ENCODE peak calls at places on chromosomes 2 and 18, in six cellular contexts. L is H4, Q is GM03348, O is NCI-H82, Z is NCI-H2171, I is HepG2. U is an unnamed sample.

GRCh38 chr18:66749030-66749429 is 145.1 kb upstream of the CDH19 start:
- DNase-seq in I (peak), O (peak), Z (no peak), Q (no peak), L (no peak), U (no peak)

GRCh38 chr2:102806250-102806837 is 44.5 kb downstream of the TMEM182 start:
- DNase-seq in Z (peak), O (peak), L (peak), Q (peak), I (peak), U (peak)

GRCh38 chr18:62715829-62716678 is 713 bp downstream of the PHLPP1 start:
- DNase-seq in Q (peak), I (no peak), Z (peak), L (peak), O (peak), U (peak)

GRCh38 chr18:57698571-57699276 is 77.1 kb upstream of the NARS1 start:
- DNase-seq in L (no peak), Q (peak), I (no peak), Z (no peak), O (peak), U (peak)

GRCh38 chr2:18548618-18549017 is 11.8 kb downstream of the RDH14 start:
- DNase-seq in Q (no peak), O (no peak), L (no peak), Z (no peak), I (no peak), U (no peak)

GRCh38 chr2:201472411-201472810 is 20.9 kb downstream of the STRADB start:
- DNase-seq in Q (peak), L (no peak), O (peak), I (no peak), Z (no peak), U (no peak)

GRCh38 chr2:117621330-117621729 is 193.2 kb upstream of the DDX18 start:
- DNase-seq in L (no peak), O (no peak), Z (no peak), Q (no peak), I (no peak), U (no peak)

GRCh38 chr2:1972428-1972827 is 228.1 kb upstream of the PXDN start:
- DNase-seq in I (no peak), Q (no peak), O (peak), Z (peak), L (no peak), U (no peak)

GRCh38 chr18:36811430-36811829 is 17.4 kb downstream of the TPGS2 start:
- DNase-seq in I (no peak), Q (peak), L (no peak), Z (no peak), O (no peak), U (peak)

GRCh38 chr2:204635478-204635877 is 90.2 kb downstream of the PARD3B start:
- DNase-seq in O (no peak), Q (no peak), L (no peak), I (no peak), Z (no peak), U (no peak)

GRCh38 chr18:5103286-5103685 is 93.8 kb downstream of the AKAIN1 start:
- DNase-seq in O (no peak), Z (no peak), Q (no peak), L (no peak), I (no peak), U (no peak)

GRCh38 chr2:160306985-160307384 is 106.9 kb upstream of the ITGB6 start:
- DNase-seq in O (no peak), L (no peak), I (no peak), Q (peak), Z (no peak), U (peak)

GRCh38 chr2:74816540-74817331 is 17.2 kb upstream of the HK2 start:
- DNase-seq in Z (no peak), O (peak), I (peak), Q (no peak), L (no peak), U (no peak)

GRCh38 chr18:31041346-31042067 is 1.0 kb downstream of the DSC3 start:
- DNase-seq in O (peak), L (no peak), Z (no peak), I (no peak), Q (peak), U (no peak)

GRCh38 chr2:71379086-71379485 is 47.5 kb downstream of the ZNF638 start:
- DNase-seq in L (peak), Z (no peak), O (no peak), I (no peak), Q (peak), U (peak)

GRCh38 chr18:67677489-67677888 is 161.0 kb upstream of the DSEL start:
- DNase-seq in O (no peak), I (no peak), Q (no peak), L (no peak), Z (no peak), U (no peak)

GRCh38 chr2:121234791-121235190 is 50.2 kb downstream of the TFCP2L1 start:
- DNase-seq in L (no peak), Z (no peak), I (no peak), O (no peak), Q (no peak), U (no peak)

GRCh38 chr2:64767670-64768425 is 114.1 kb upstream of the SERTAD2 start:
- DNase-seq in Z (peak), Q (peak), I (peak), L (peak), O (peak), U (peak)

GRCh38 chr2:17878222-17879136 is at the start of gene KCNS3:
- DNase-seq in Q (peak), Z (peak), O (peak), I (no peak), L (no peak), U (peak)

GRCh38 chr18:48792141-48792540 is 158.6 kb downstream of the SMAD7 start:
- DNase-seq in L (no peak), Z (no peak), Q (no peak), O (no peak), I (no peak), U (no peak)

GRCh38 chr2:75173746-75174145 is 25.6 kb downstream of the TACR1 start:
- DNase-seq in Z (no peak), O (no peak), I (no peak), L (no peak), Q (no peak), U (no peak)

GRCh38 chr2:198219292-198219691 is 414.9 kb downstream of the PLCL1 start:
- DNase-seq in Z (no peak), O (no peak), Q (no peak), L (no peak), I (no peak), U (no peak)

GRCh38 chr2:232490221-232491138 is 2.8 kb upstream of the ECEL1 start:
- DNase-seq in O (no peak), Z (no peak), L (no peak), I (no peak), Q (no peak), U (no peak)

GRCh38 chr18:79496978-79497637 is 101.4 kb downstream of the NFATC1 start:
- DNase-seq in I (no peak), L (no peak), Z (peak), Q (peak), O (no peak), U (peak)

GRCh38 chr18:48802543-48803428 is 148.0 kb downstream of the SMAD7 start:
- DNase-seq in O (no peak), I (no peak), L (no peak), Q (no peak), Z (no peak), U (no peak)

GRCh38 chr2:101630224-101630949 is 67.1 kb upstream of the MAP4K4 start:
- DNase-seq in O (no peak), I (peak), L (peak), Q (no peak), Z (no peak), U (no peak)

GRCh38 chr2:198731842-198732421 is 725.8 kb downstream of the SATB2 start:
- DNase-seq in Q (peak), Z (no peak), L (no peak), I (no peak), O (no peak), U (peak)

GRCh38 chr2:10331702-10332401 is 29.1 kb downstream of the HPCAL1 start:
- DNase-seq in L (no peak), I (no peak), Z (peak), O (no peak), Q (no peak), U (no peak)

GRCh38 chr2:25349397-25349796 is 7.7 kb upstream of the DNMT3A start:
- DNase-seq in L (peak), Q (peak), O (no peak), I (no peak), Z (no peak), U (peak)

GRCh38 chr2:134132487-134132857 is 121.4 kb upstream of the MGAT5 start:
- DNase-seq in O (no peak), Z (no peak), I (peak), Q (no peak), L (no peak), U (no peak)

GRCh38 chr2:29583548-29584121 is 337.8 kb downstream of the ALK start:
- DNase-seq in Z (no peak), I (no peak), Q (no peak), L (no peak), O (peak), U (no peak)

GRCh38 chr2:94982661-94983060 is 42.8 kb upstream of the MAL start:
- DNase-seq in I (no peak), Q (no peak), O (no peak), L (peak), Z (no peak), U (peak)

GRCh38 chr2:140698736-140699135 is 1432.1 kb downstream of the LRP1B start:
- DNase-seq in Z (no peak), I (no peak), O (no peak), L (no peak), Q (no peak), U (no peak)

GRCh38 chr2:207925601-207926000 is 99.7 kb downstream of the PLEKHM3 start:
- DNase-seq in Q (no peak), O (no peak), I (no peak), L (no peak), Z (no peak), U (no peak)

GRCh38 chr2:240405133-240405532 is 30.3 kb upstream of the GPC1 start:
- DNase-seq in Q (no peak), I (no peak), Z (no peak), O (no peak), L (no peak), U (no peak)